ENCODE peak calls at places on chromosomes 3 and 15, in seven cellular contexts. Y is neural crest cell, W is left ventricle myocardium inferior, E is AG10803, O is GM12865, L is pancreas, S is ovary. X is an unnamed sample.
A peak's percentile ranks its signal among the peaks of the same experiment; 100 is the strongest.

GRCh38 chr3:189838291-189838690 is 207.1 kb downstream of the TP63 start:
- DNase-seq in Y (no peak), W (no peak), E (no peak), O (no peak), L (no peak), S (no peak), X (no peak)

GRCh38 chr3:9730747-9731205 is 759 bp upstream of the BRPF1 start:
- DNase-seq in Y (no peak), W (no peak), E (peak; percentile 69), O (no peak), L (no peak), S (no peak), X (no peak)

GRCh38 chr15:85072917-85073316 is 91.3 kb downstream of the PDE8A start:
- DNase-seq in Y (no peak), W (no peak), E (no peak), O (no peak), L (no peak), S (no peak), X (no peak)

GRCh38 chr3:117628896-117629295 is 919.3 kb downstream of the TUSC7 start:
- DNase-seq in Y (no peak), W (no peak), E (peak; percentile 27), O (no peak), L (no peak), S (no peak), X (no peak)

GRCh38 chr3:38094999-38095398 is 41.9 kb downstream of the ACAA1 start:
- DNase-seq in Y (no peak), W (no peak), E (no peak), O (no peak), L (no peak), S (no peak), X (no peak)

GRCh38 chr3:22980346-22980745 is 222.8 kb upstream of the UBE2E2 start:
- DNase-seq in Y (no peak), W (no peak), E (no peak), O (no peak), L (no peak), S (no peak), X (no peak)

GRCh38 chr3:87041191-87041590 is 50.2 kb upstream of the VGLL3 start:
- DNase-seq in Y (no peak), W (no peak), E (no peak), O (no peak), L (no peak), S (no peak), X (no peak)

GRCh38 chr3:106842151-106842550 is 535.1 kb upstream of the CCDC54 start:
- DNase-seq in Y (no peak), W (no peak), E (no peak), O (no peak), L (no peak), S (no peak), X (no peak)

GRCh38 chr3:111851511-111851954 is 7.5 kb upstream of the PHLDB2 start:
- DNase-seq in Y (no peak), W (no peak), E (peak; percentile 65), O (no peak), L (no peak), S (no peak), X (no peak)

GRCh38 chr15:100350434-100351226 is 8.9 kb upstream of the ADAMTS17 start:
- DNase-seq in Y (no peak), W (no peak), E (peak; percentile 58), O (no peak), L (peak; percentile 53), S (no peak), X (no peak)

GRCh38 chr3:8757551-8758518 is 11.6 kb downstream of the OXTR start:
- DNase-seq in Y (no peak), W (no peak), E (peak; percentile 95), O (peak; percentile 56), L (no peak), S (no peak), X (no peak)

GRCh38 chr3:5160926-5161858 is 26.3 kb upstream of the EDEM1 start:
- DNase-seq in Y (no peak), W (no peak), E (no peak), O (no peak), L (no peak), S (no peak), X (peak; percentile 28)

GRCh38 chr3:121894191-121894990 is at the start of gene SLC15A2:
- DNase-seq in Y (no peak), W (no peak), E (no peak), O (no peak), L (peak; percentile 37), S (no peak), X (no peak)

GRCh38 chr3:193768069-193768391 is 175.0 kb downstream of the OPA1 start:
- DNase-seq in Y (no peak), W (no peak), E (peak; percentile 6), O (no peak), L (no peak), S (no peak), X (no peak)

GRCh38 chr3:187902938-187903337 is 157.7 kb upstream of the BCL6 start:
- DNase-seq in Y (no peak), W (no peak), E (no peak), O (no peak), L (no peak), S (no peak), X (no peak)

GRCh38 chr3:154090116-154090420 is 31.1 kb upstream of the ARHGEF26 start:
- DNase-seq in Y (no peak), W (no peak), E (no peak), O (no peak), L (no peak), S (no peak), X (no peak)

GRCh38 chr15:40263036-40263754 is 19.7 kb downstream of the ANKRD63 start:
- DNase-seq in Y (no peak), W (no peak), E (peak; percentile 51), O (no peak), L (no peak), S (no peak), X (no peak)

GRCh38 chr3:66399529-66400232 is 101.1 kb downstream of the LRIG1 start:
- DNase-seq in Y (no peak), W (no peak), E (no peak), O (no peak), L (no peak), S (no peak), X (no peak)

GRCh38 chr15:77632760-77633133 is at the start of gene LINGO1:
- DNase-seq in Y (peak; percentile 46), W (no peak), E (no peak), O (no peak), L (peak; percentile 44), S (peak; percentile 42), X (no peak)

GRCh38 chr3:170360476-170360875 is 3.0 kb downstream of the SKIL start:
- DNase-seq in Y (no peak), W (no peak), E (no peak), O (no peak), L (no peak), S (no peak), X (no peak)

GRCh38 chr3:151318946-151319345 is 2.3 kb upstream of the GPR87 start:
- DNase-seq in Y (no peak), W (no peak), E (no peak), O (no peak), L (no peak), S (no peak), X (no peak)

GRCh38 chr15:66151809-66152208 is 101.7 kb downstream of the MEGF11 start:
- DNase-seq in Y (no peak), W (peak; percentile 16), E (no peak), O (no peak), L (peak; percentile 35), S (no peak), X (no peak)
- TF ChIP-seq CTCF in Y (no peak), W (peak; percentile 40), E (no peak), O (no peak), L (no peak), S (no peak), X (no peak)

GRCh38 chr3:105427332-105427731 is 60.6 kb downstream of the ALCAM start:
- DNase-seq in Y (no peak), W (no peak), E (no peak), O (no peak), L (no peak), S (no peak), X (no peak)

GRCh38 chr3:105423392-105423791 is 56.7 kb downstream of the ALCAM start:
- DNase-seq in Y (no peak), W (no peak), E (no peak), O (no peak), L (no peak), S (no peak), X (no peak)

GRCh38 chr3:105425153-105425502 is 58.4 kb downstream of the ALCAM start:
- DNase-seq in Y (no peak), W (no peak), E (no peak), O (no peak), L (no peak), S (no peak), X (no peak)

GRCh38 chr3:105422645-105423044 is 55.9 kb downstream of the ALCAM start:
- DNase-seq in Y (no peak), W (no peak), E (no peak), O (no peak), L (no peak), S (no peak), X (no peak)

DNA sequence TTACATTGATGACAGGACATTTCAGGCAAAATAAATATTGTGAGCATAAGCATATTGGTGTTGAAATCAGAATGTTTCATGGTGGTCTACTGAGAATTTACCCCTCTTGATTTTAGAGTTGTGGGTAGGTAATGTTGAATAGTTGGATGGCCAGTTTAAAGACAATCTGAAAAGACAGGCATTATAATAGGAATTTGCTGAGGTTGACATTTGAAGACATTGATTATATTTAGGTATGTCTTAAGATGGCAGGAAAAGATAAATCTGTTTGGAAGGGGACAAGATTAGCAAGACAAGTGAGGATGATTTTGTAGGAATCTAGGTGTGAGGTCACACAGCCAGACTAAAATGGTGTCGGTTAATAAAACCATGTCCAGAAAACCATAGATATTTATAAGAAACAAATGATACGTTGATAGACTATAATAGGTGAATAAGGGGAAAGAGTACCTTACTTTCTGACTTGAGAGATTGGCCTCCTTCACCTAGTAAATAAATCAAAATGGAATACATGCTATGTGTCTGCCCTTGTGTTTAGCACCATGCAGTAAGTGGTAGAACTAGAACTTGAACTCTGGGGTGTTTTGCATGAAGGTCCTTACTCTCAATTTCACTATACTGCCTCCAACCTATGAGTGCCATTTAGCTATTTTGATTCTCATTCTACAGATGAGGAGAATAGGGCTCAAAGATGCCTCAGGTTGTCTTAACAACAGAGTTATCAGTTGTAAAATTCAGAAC is 57.9 kb downstream of the ALCAM start:
- DNase-seq in Y (no peak), W (no peak), E (no peak), O (no peak), L (no peak), S (no peak), X (no peak)
- TF ChIP-seq CTCF in Y (no peak), W (no peak), E (no peak), O (no peak), L (no peak), S (no peak), X (no peak)

GRCh38 chr3:175422744-175423143 is 563.6 kb downstream of the NAALADL2 start:
- DNase-seq in Y (no peak), W (no peak), E (no peak), O (peak; percentile 8), L (no peak), S (no peak), X (no peak)
- TF ChIP-seq CTCF in Y (no peak), W (no peak), E (no peak), O (no peak), L (no peak), S (no peak), X (no peak)

GRCh38 chr3:184229424-184230080 is at the start of gene VWA5B2:
- DNase-seq in Y (peak; percentile 59), W (peak; percentile 50), E (peak; percentile 8), O (peak; percentile 72), L (peak; percentile 66), S (peak; percentile 66), X (peak; percentile 73)
- TF ChIP-seq CTCF in Y (peak; percentile 45), W (peak; percentile 50), E (no peak), O (peak; percentile 22), L (no peak), S (no peak), X (no peak)

GRCh38 chr3:63565220-63565619 is 87.3 kb upstream of the SNTN start:
- DNase-seq in Y (no peak), W (no peak), E (no peak), O (no peak), L (no peak), S (no peak), X (no peak)
- TF ChIP-seq CTCF in Y (no peak), W (no peak), E (no peak), O (no peak), L (no peak), S (no peak), X (no peak)